ENCODE peak calls at places on chromosomes 3 and 15, in six cellular contexts. N is GM23248; K is transverse colon; C is RWPE2; D is effector memory CD4-positive, alpha-beta T cell; U is CD4-positive, CD25-positive, alpha-beta regulatory T cell. J is an unnamed sample.

GRCh38 chr3:50405249-50405648 is 45.9 kb upstream of the TMEM115 start:
- DNase-seq in N (peak; percentile 30), K (no peak), C (no peak), D (no peak), U (no peak), J (no peak)

GRCh38 chr15:48029656-48030055 is 91.1 kb upstream of the SLC24A5 start:
- DNase-seq in N (no peak), K (no peak), C (no peak), D (no peak), U (no peak), J (no peak)

GRCh38 chr15:43293402-43293801 is 26.7 kb upstream of the TGM5 start:
- DNase-seq in N (peak; percentile 22), K (no peak), C (no peak), D (no peak), U (no peak), J (no peak)

GRCh38 chr3:79521221-79521848 is 246.5 kb downstream of the ROBO1 start:
- DNase-seq in N (peak; percentile 50), K (no peak), C (no peak), D (no peak), U (no peak), J (no peak)

GRCh38 chr3:6421666-6422065 is 439.2 kb upstream of the GRM7 start:
- DNase-seq in N (no peak), K (no peak), C (no peak), D (no peak), U (no peak), J (no peak)

GRCh38 chr3:17979911-17980310 is 237.5 kb upstream of the TBC1D5 start:
- DNase-seq in N (no peak), K (no peak), C (no peak), D (no peak), U (no peak), J (no peak)

GRCh38 chr15:38062679-38063078 is 128.2 kb downstream of the TMCO5A start:
- DNase-seq in N (peak; percentile 63), K (no peak), C (no peak), D (no peak), U (no peak), J (no peak)

GRCh38 chr3:133058243-133058642 is 20.1 kb downstream of the TMEM108 start:
- DNase-seq in N (no peak), K (no peak), C (no peak), D (no peak), U (no peak), J (no peak)

GRCh38 chr3:30161370-30161769 is 445.0 kb upstream of the TGFBR2 start:
- DNase-seq in N (peak; percentile 58), K (no peak), C (no peak), D (no peak), U (no peak), J (no peak)

GRCh38 chr3:103295974-103296570 is 861.3 kb downstream of the ZPLD1 start:
- DNase-seq in N (peak; percentile 3), K (no peak), C (no peak), D (no peak), U (no peak), J (no peak)

GRCh38 chr3:192091831-192092230 is 630.9 kb downstream of the PYDC2 start:
- DNase-seq in N (no peak), K (no peak), C (no peak), D (no peak), U (no peak), J (no peak)

GRCh38 chr3:156677536-156677935 is 3.1 kb downstream of the TIPARP start:
- DNase-seq in N (peak; percentile 54), K (no peak), C (no peak), D (no peak), U (no peak), J (no peak)
- H3K4me1 ChIP-seq in N (peaks cover 54% of the 10 kb centered on the region), K (peaks cover 44% of the 10 kb centered on the region), C (peaks cover 44% of the 10 kb centered on the region), D (peaks cover 18% of the 10 kb centered on the region), U (peaks cover 67% of the 10 kb centered on the region), J (peaks cover 7% of the 10 kb centered on the region)

DNA sequence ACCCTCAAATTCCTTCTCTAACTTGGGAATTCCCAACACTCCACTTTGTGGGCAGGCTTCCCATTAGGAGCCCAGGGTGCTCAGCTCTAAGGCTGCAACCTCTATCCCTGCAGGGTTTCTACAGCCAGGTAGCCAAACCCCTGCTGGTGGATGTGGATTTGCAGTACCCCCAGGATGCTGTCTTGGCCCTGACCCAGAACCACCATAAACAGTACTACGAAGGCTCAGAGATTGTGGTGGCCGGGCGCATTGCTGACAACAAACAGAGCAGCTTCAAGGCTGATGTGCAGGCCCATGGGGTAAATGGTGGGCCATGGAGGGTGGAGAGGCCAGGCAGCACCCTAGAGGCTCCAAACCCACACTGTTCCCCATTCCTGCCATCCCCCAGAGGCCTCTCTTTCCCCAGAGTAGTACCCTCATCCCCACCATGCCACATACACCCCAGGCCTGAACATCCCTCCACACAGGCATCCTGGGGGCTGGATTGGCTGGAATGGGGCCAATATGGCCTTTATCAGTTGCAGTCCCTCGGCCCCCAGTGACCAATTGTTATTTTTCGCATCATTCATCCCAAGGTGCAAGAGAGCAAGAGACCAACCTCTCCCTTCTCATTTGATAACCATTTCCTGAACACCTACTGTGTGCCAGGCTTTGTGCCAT is 7.7 kb downstream of the ITIH1 start:
- DNase-seq in N (no peak), K (no peak), C (no peak), D (no peak), U (no peak), J (no peak)
- H3K4me1 ChIP-seq in N (no peaks in the 10 kb centered on the region), K (no peaks in the 10 kb centered on the region), C (no peaks in the 10 kb centered on the region), D (no peaks in the 10 kb centered on the region), U (no peaks in the 10 kb centered on the region), J (no peaks in the 10 kb centered on the region)

GRCh38 chr3:12478326-12478725 is 6.0 kb upstream of the TSEN2 start:
- DNase-seq in N (no peak), K (no peak), C (no peak), D (no peak), U (no peak), J (no peak)
- H3K4me1 ChIP-seq in N (peaks cover 11% of the 10 kb centered on the region), K (peaks cover 15% of the 10 kb centered on the region), C (peaks cover 9% of the 10 kb centered on the region), D (no peaks in the 10 kb centered on the region), U (peaks cover 15% of the 10 kb centered on the region), J (peaks cover 15% of the 10 kb centered on the region)

DNA sequence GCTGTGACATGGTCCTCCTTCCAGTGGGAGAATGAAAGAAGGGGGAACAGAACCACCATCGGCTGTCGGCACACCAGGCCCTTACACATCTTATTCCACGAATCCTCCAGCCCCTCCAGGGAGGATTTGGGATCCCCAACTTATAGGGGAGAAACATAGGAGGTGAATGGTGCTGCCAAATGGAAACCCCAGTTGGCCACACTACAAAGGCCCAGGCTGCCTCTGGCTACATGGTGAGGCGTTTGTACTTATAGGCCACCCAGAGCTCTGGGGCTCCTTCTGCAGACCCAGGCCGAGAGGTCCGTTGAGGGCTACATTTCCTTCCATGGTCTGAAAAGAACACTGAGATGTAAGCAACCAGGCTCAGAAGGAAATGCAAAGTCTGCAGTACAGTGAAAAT is 12.0 kb downstream of the AMOTL2 start:
- DNase-seq in N (no peak), K (no peak), C (peak; percentile 19), D (no peak), U (no peak), J (no peak)
- H3K4me1 ChIP-seq in N (peaks cover 96% of the 10 kb centered on the region), K (peaks cover 51% of the 10 kb centered on the region), C (peaks cover 67% of the 10 kb centered on the region), D (peaks cover 23% of the 10 kb centered on the region), U (peaks cover 15% of the 10 kb centered on the region), J (peaks cover 12% of the 10 kb centered on the region)

GRCh38 chr3:183546625-183547024 is 8.9 kb downstream of the KLHL6 start:
- DNase-seq in N (no peak), K (no peak), C (no peak), D (no peak), U (no peak), J (no peak)
- H3K4me1 ChIP-seq in N (no peaks in the 10 kb centered on the region), K (no peaks in the 10 kb centered on the region), C (peaks cover 7% of the 10 kb centered on the region), D (peaks cover 10% of the 10 kb centered on the region), U (peaks cover 25% of the 10 kb centered on the region), J (no peaks in the 10 kb centered on the region)

DNA sequence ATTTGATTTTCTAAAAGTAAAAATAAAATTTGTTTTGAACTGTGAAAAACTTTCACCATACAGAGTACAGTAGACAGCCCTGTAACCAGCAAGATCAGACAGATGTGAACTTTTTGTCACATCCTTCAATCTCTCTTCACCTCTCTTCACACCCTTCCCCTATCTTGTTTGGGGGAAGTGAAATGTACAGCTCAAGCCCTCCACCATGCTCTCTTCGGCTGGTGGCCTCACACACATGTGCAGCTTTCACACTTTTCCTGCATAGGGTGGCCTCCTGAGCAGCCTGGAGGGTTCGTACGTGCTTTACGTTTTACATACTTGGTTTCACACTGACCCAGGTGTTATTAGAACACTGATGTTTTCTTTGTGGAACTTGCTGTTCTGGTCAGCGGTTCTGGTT is 86.4 kb downstream of the DNAJB8 start:
- DNase-seq in N (no peak), K (no peak), C (no peak), D (no peak), U (no peak), J (no peak)
- H3K4me1 ChIP-seq in N (peaks cover 24% of the 10 kb centered on the region), K (peaks cover 45% of the 10 kb centered on the region), C (peaks cover 12% of the 10 kb centered on the region), D (no peaks in the 10 kb centered on the region), U (no peaks in the 10 kb centered on the region), J (peaks cover 16% of the 10 kb centered on the region)

DNA sequence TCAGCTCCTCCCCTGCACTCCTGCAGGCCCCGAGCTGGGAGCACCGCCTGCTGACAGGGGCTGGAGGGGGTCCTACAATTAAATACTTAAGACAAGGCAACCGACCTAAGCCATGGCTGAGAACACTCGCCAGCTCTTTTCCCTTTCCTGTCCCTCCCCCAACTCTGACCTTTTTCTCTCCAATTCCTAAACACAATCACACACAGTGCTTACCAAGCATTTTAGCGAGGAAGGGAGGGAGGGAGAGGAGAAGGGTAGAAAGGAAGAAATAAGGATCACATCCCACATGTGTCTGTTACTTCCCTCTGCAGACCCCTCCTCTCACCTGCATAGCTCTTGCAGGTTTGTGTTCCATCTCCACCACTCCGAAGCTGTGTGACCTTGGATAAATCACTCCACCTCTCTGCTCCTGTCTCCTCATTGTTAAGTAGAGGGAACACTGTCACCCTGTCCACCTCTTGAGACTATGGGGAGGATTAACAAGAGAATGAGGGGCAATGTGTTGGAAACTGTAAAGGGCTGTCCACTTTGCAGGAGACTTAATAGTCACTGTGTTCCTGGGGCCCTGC is 63.6 kb downstream of the CYP11A1 start:
- DNase-seq in N (no peak), K (no peak), C (no peak), D (no peak), U (no peak), J (no peak)
- H3K4me1 ChIP-seq in N (no peaks in the 10 kb centered on the region), K (no peaks in the 10 kb centered on the region), C (no peaks in the 10 kb centered on the region), D (no peaks in the 10 kb centered on the region), U (no peaks in the 10 kb centered on the region), J (no peaks in the 10 kb centered on the region)

GRCh38 chr3:196225086-196225485 is 8.8 kb downstream of the SLC51A start:
- DNase-seq in N (no peak), K (no peak), C (no peak), D (no peak), U (no peak), J (no peak)
- H3K4me1 ChIP-seq in N (no peaks in the 10 kb centered on the region), K (peaks cover 3% of the 10 kb centered on the region), C (no peaks in the 10 kb centered on the region), D (no peaks in the 10 kb centered on the region), U (no peaks in the 10 kb centered on the region), J (no peaks in the 10 kb centered on the region)

J was measured in colonic mucosa.